ENCODE peak calls at places on chromosomes 11 and 22, in eight cellular contexts. A is amniotic stem cell; Z is activated CD8-positive, alpha-beta T cell treated with anti-CD3 and anti-CD28 coated beads for 36 hours; I is SHP77 treated with DMSO at 0.1 percent for 48 hours; V is tibial artery; P is esophagus squamous epithelium; T is BJ; K is stimulated activated CD4-positive, alpha-beta T cell treated with anti-CD3 and anti-CD28 coated beads, Interleukin-15, amount 100 ng/mL, for 48 hours. U is an unnamed sample.

GRCh38 chr11:75667268-75667830 is 1.5 kb downstream of the MAP6 start:
- DNase-seq in A (no peak), Z (peak; percentile 11), I (peak; percentile 10), V (no peak), P (no peak), T (no peak), K (no peak), U (no peak)

GRCh38 chr11:35615911-35616900 is 2.1 kb upstream of the FJX1 start:
- DNase-seq in A (peak; percentile 67), Z (peak; percentile 46), I (peak; percentile 51), V (no peak), P (no peak), T (no peak), K (no peak), U (peak; percentile 49)

GRCh38 chr22:38080847-38081635 is 2.9 kb downstream of the SLC16A8 start:
- DNase-seq in A (no peak), Z (peak; percentile 22), I (no peak), V (no peak), P (no peak), T (no peak), K (no peak), U (no peak)

GRCh38 chr22:49983148-49984042 is 22.8 kb downstream of the PIM3 start:
- DNase-seq in A (no peak), Z (no peak), I (no peak), V (no peak), P (no peak), T (no peak), K (no peak), U (no peak)

GRCh38 chr11:130407978-130408377 is 20.4 kb downstream of the ADAMTS8 start:
- DNase-seq in A (peak; percentile 31), Z (no peak), I (no peak), V (peak; percentile 61), P (no peak), T (peak; percentile 62), K (no peak), U (peak; percentile 89)

GRCh38 chr22:35311551-35311999 is 11.9 kb downstream of the TOM1 start:
- DNase-seq in A (no peak), Z (no peak), I (no peak), V (no peak), P (no peak), T (no peak), K (no peak), U (no peak)

GRCh38 chr22:44543362-44543761 is 45.3 kb upstream of the RTL6 start:
- DNase-seq in A (no peak), Z (no peak), I (no peak), V (no peak), P (no peak), T (no peak), K (no peak), U (no peak)

GRCh38 chr11:95076416-95076815 is 9.7 kb downstream of the SRSF8 start:
- DNase-seq in A (no peak), Z (no peak), I (no peak), V (peak; percentile 72), P (no peak), T (no peak), K (no peak), U (no peak)

GRCh38 chr11:67406969-67407699 is 3.3 kb downstream of the TBC1D10C start:
- DNase-seq in A (no peak), Z (peak; percentile 47), I (peak; percentile 36), V (no peak), P (no peak), T (no peak), K (no peak), U (no peak)

GRCh38 chr22:30183861-30184278 is 62.7 kb downstream of the LIF start:
- DNase-seq in A (no peak), Z (peak; percentile 47), I (no peak), V (no peak), P (no peak), T (no peak), K (no peak), U (peak; percentile 81)

GRCh38 chr22:20438066-20438677 is 547 bp upstream of the SCARF2 start:
- DNase-seq in A (no peak), Z (no peak), I (no peak), V (no peak), P (no peak), T (no peak), K (no peak), U (no peak)

GRCh38 chr11:117218133-117218915 is 13.5 kb downstream of the PCSK7 start:
- DNase-seq in A (no peak), Z (no peak), I (no peak), V (peak; percentile 57), P (no peak), T (no peak), K (no peak), U (no peak)

GRCh38 chr11:3626250-3626960 is 15.4 kb downstream of the ART5 start:
- DNase-seq in A (no peak), Z (peak; percentile 22), I (no peak), V (peak; percentile 81), P (no peak), T (no peak), K (no peak), U (no peak)

GRCh38 chr22:23124611-23125511 is 16.9 kb downstream of the RSPH14 start:
- DNase-seq in A (no peak), Z (no peak), I (no peak), V (no peak), P (no peak), T (no peak), K (no peak), U (no peak)

GRCh38 chr22:46596819-46597218 is 23.4 kb upstream of the GRAMD4 start:
- DNase-seq in A (no peak), Z (no peak), I (no peak), V (no peak), P (no peak), T (no peak), K (no peak), U (no peak)

GRCh38 chr11:125638315-125638714 is 13.4 kb downstream of the CHEK1 start:
- DNase-seq in A (no peak), Z (no peak), I (no peak), V (no peak), P (no peak), T (no peak), K (no peak), U (no peak)